ENCODE peak calls at places on chromosome 9, in eight cellular contexts. One of them, this sample, is unnamed.

GRCh38 chr9:81787747-81788632 is 98.6 kb upstream of the TLE1 start:
- DNase-seq in amniotic stem cell: peak; percentile 80
- DNase-seq in psoas muscle: peak; percentile 54
- DNase-seq in skeletal muscle cell: peak; percentile 95
- DNase-seq in GM03348: peak; percentile 84
- DNase-seq in islet precursor cell: no peak
- DNase-seq in T-helper 1 cell: no peak
- DNase-seq in DMS153: no peak
- DNase-seq in this sample: no peak

GRCh38 chr9:69469136-69469535 is 144.1 kb downstream of the ENTREP1 start:
- DNase-seq in amniotic stem cell: no peak
- DNase-seq in psoas muscle: no peak
- DNase-seq in skeletal muscle cell: no peak
- DNase-seq in GM03348: no peak
- DNase-seq in islet precursor cell: no peak
- DNase-seq in T-helper 1 cell: no peak
- DNase-seq in DMS153: no peak
- DNase-seq in this sample: no peak

GRCh38 chr9:37541465-37541864 is 34.7 kb downstream of the FBXO10 start:
- DNase-seq in amniotic stem cell: no peak
- DNase-seq in psoas muscle: no peak
- DNase-seq in skeletal muscle cell: no peak
- DNase-seq in GM03348: no peak
- DNase-seq in islet precursor cell: no peak
- DNase-seq in T-helper 1 cell: no peak
- DNase-seq in DMS153: no peak
- DNase-seq in this sample: no peak

GRCh38 chr9:13529321-13530104 is 250.0 kb upstream of the MPDZ start:
- DNase-seq in amniotic stem cell: no peak
- DNase-seq in psoas muscle: no peak
- DNase-seq in skeletal muscle cell: no peak
- DNase-seq in GM03348: no peak
- DNase-seq in islet precursor cell: no peak
- DNase-seq in T-helper 1 cell: no peak
- DNase-seq in DMS153: peak; percentile 48
- DNase-seq in this sample: no peak

GRCh38 chr9:36976371-36977030 is 57.6 kb downstream of the PAX5 start:
- DNase-seq in amniotic stem cell: no peak
- DNase-seq in psoas muscle: no peak
- DNase-seq in skeletal muscle cell: no peak
- DNase-seq in GM03348: no peak
- DNase-seq in islet precursor cell: peak; percentile 70
- DNase-seq in T-helper 1 cell: no peak
- DNase-seq in DMS153: no peak
- DNase-seq in this sample: no peak

GRCh38 chr9:129185991-129186390 is 7.9 kb upstream of the IER5L start:
- DNase-seq in amniotic stem cell: no peak
- DNase-seq in psoas muscle: no peak
- DNase-seq in skeletal muscle cell: no peak
- DNase-seq in GM03348: no peak
- DNase-seq in islet precursor cell: no peak
- DNase-seq in T-helper 1 cell: no peak
- DNase-seq in DMS153: no peak
- DNase-seq in this sample: no peak

GRCh38 chr9:83424831-83425230 is 113.4 kb downstream of the FRMD3 start:
- DNase-seq in amniotic stem cell: no peak
- DNase-seq in psoas muscle: no peak
- DNase-seq in skeletal muscle cell: no peak
- DNase-seq in GM03348: no peak
- DNase-seq in islet precursor cell: no peak
- DNase-seq in T-helper 1 cell: no peak
- DNase-seq in DMS153: no peak
- DNase-seq in this sample: no peak

GRCh38 chr9:133443982-133444381 is 15.8 kb upstream of the CACFD1 start:
- DNase-seq in amniotic stem cell: no peak
- DNase-seq in psoas muscle: no peak
- DNase-seq in skeletal muscle cell: no peak
- DNase-seq in GM03348: no peak
- DNase-seq in islet precursor cell: no peak
- DNase-seq in T-helper 1 cell: no peak
- DNase-seq in DMS153: no peak
- DNase-seq in this sample: no peak

GRCh38 chr9:12771891-12772290 is 2.9 kb upstream of the LURAP1L start:
- DNase-seq in amniotic stem cell: no peak
- DNase-seq in psoas muscle: no peak
- DNase-seq in skeletal muscle cell: no peak
- DNase-seq in GM03348: peak; percentile 42
- DNase-seq in islet precursor cell: peak; percentile 52
- DNase-seq in T-helper 1 cell: no peak
- DNase-seq in DMS153: no peak
- DNase-seq in this sample: no peak

GRCh38 chr9:106962615-106963363 is 99.8 kb downstream of the ZNF462 start:
- DNase-seq in amniotic stem cell: no peak
- DNase-seq in psoas muscle: no peak
- DNase-seq in skeletal muscle cell: no peak
- DNase-seq in GM03348: no peak
- DNase-seq in islet precursor cell: no peak
- DNase-seq in T-helper 1 cell: no peak
- DNase-seq in DMS153: no peak
- DNase-seq in this sample: no peak

GRCh38 chr9:75200892-75201470 is 112.7 kb downstream of the OSTF1 start:
- DNase-seq in amniotic stem cell: no peak
- DNase-seq in psoas muscle: no peak
- DNase-seq in skeletal muscle cell: no peak
- DNase-seq in GM03348: peak; percentile 35
- DNase-seq in islet precursor cell: no peak
- DNase-seq in T-helper 1 cell: no peak
- DNase-seq in DMS153: no peak
- DNase-seq in this sample: no peak

GRCh38 chr9:111744363-111744762 is 50.4 kb downstream of the SHOC1 start:
- DNase-seq in amniotic stem cell: no peak
- DNase-seq in psoas muscle: no peak
- DNase-seq in skeletal muscle cell: no peak
- DNase-seq in GM03348: no peak
- DNase-seq in islet precursor cell: no peak
- DNase-seq in T-helper 1 cell: no peak
- DNase-seq in DMS153: no peak
- DNase-seq in this sample: no peak

GRCh38 chr9:116959775-116960174 is 272.7 kb downstream of the TRIM32 start:
- DNase-seq in amniotic stem cell: no peak
- DNase-seq in psoas muscle: no peak
- DNase-seq in skeletal muscle cell: no peak
- DNase-seq in GM03348: no peak
- DNase-seq in islet precursor cell: no peak
- DNase-seq in T-helper 1 cell: no peak
- DNase-seq in DMS153: no peak
- DNase-seq in this sample: no peak

GRCh38 chr9:34592895-34593601 is 3.5 kb upstream of the CNTFR start:
- DNase-seq in amniotic stem cell: no peak
- DNase-seq in psoas muscle: peak; percentile 96
- DNase-seq in skeletal muscle cell: no peak
- DNase-seq in GM03348: no peak
- DNase-seq in islet precursor cell: peak; percentile 76
- DNase-seq in T-helper 1 cell: no peak
- DNase-seq in DMS153: no peak
- DNase-seq in this sample: no peak

GRCh38 chr9:115374724-115375268 is 256.8 kb upstream of the TNC start:
- DNase-seq in amniotic stem cell: no peak
- DNase-seq in psoas muscle: no peak
- DNase-seq in skeletal muscle cell: no peak
- DNase-seq in GM03348: no peak
- DNase-seq in islet precursor cell: no peak
- DNase-seq in T-helper 1 cell: no peak
- DNase-seq in DMS153: no peak
- DNase-seq in this sample: no peak

GRCh38 chr9:130029223-130029583 is 13.8 kb downstream of the FNBP1 start:
- DNase-seq in amniotic stem cell: no peak
- DNase-seq in psoas muscle: no peak
- DNase-seq in skeletal muscle cell: no peak
- DNase-seq in GM03348: no peak
- DNase-seq in islet precursor cell: no peak
- DNase-seq in T-helper 1 cell: no peak
- DNase-seq in DMS153: no peak
- DNase-seq in this sample: no peak

GRCh38 chr9:23541976-23542375 is 284.1 kb downstream of the ELAVL2 start:
- DNase-seq in amniotic stem cell: no peak
- DNase-seq in psoas muscle: no peak
- DNase-seq in skeletal muscle cell: no peak
- DNase-seq in GM03348: no peak
- DNase-seq in islet precursor cell: no peak
- DNase-seq in T-helper 1 cell: no peak
- DNase-seq in DMS153: no peak
- DNase-seq in this sample: no peak

GRCh38 chr9:22208846-22209585 is 199.9 kb upstream of the CDKN2B start:
- DNase-seq in amniotic stem cell: no peak
- DNase-seq in psoas muscle: no peak
- DNase-seq in skeletal muscle cell: no peak
- DNase-seq in GM03348: peak; percentile 39
- DNase-seq in islet precursor cell: no peak
- DNase-seq in T-helper 1 cell: no peak
- DNase-seq in DMS153: no peak
- DNase-seq in this sample: no peak

GRCh38 chr9:87829756-87830155 is 52.9 kb upstream of the SPATA31E1 start:
- DNase-seq in amniotic stem cell: no peak
- DNase-seq in psoas muscle: no peak
- DNase-seq in skeletal muscle cell: no peak
- DNase-seq in GM03348: no peak
- DNase-seq in islet precursor cell: no peak
- DNase-seq in T-helper 1 cell: no peak
- DNase-seq in DMS153: no peak
- DNase-seq in this sample: no peak

GRCh38 chr9:109355564-109356297 is 34.9 kb upstream of the EPB41L4B start:
- DNase-seq in amniotic stem cell: no peak
- DNase-seq in psoas muscle: no peak
- DNase-seq in skeletal muscle cell: no peak
- DNase-seq in GM03348: no peak
- DNase-seq in islet precursor cell: peak; percentile 77
- DNase-seq in T-helper 1 cell: no peak
- DNase-seq in DMS153: peak; percentile 25
- DNase-seq in this sample: no peak

GRCh38 chr9:2879803-2880202 is 35.9 kb upstream of the PUM3 start:
- DNase-seq in amniotic stem cell: no peak
- DNase-seq in psoas muscle: no peak
- DNase-seq in skeletal muscle cell: no peak
- DNase-seq in GM03348: no peak
- DNase-seq in islet precursor cell: no peak
- DNase-seq in T-helper 1 cell: no peak
- DNase-seq in DMS153: no peak
- DNase-seq in this sample: no peak

GRCh38 chr9:136683173-136683745 is 4.0 kb downstream of the AGPAT2 start:
- DNase-seq in amniotic stem cell: no peak
- DNase-seq in psoas muscle: no peak
- DNase-seq in skeletal muscle cell: no peak
- DNase-seq in GM03348: no peak
- DNase-seq in islet precursor cell: no peak
- DNase-seq in T-helper 1 cell: no peak
- DNase-seq in DMS153: no peak
- DNase-seq in this sample: no peak

GRCh38 chr9:36793277-36793676 is 220.6 kb downstream of the MELK start:
- DNase-seq in amniotic stem cell: no peak
- DNase-seq in psoas muscle: no peak
- DNase-seq in skeletal muscle cell: no peak
- DNase-seq in GM03348: no peak
- DNase-seq in islet precursor cell: no peak
- DNase-seq in T-helper 1 cell: no peak
- DNase-seq in DMS153: no peak
- DNase-seq in this sample: no peak

GRCh38 chr9:130681769-130682489 is 11.7 kb upstream of the EXOSC2 start:
- DNase-seq in amniotic stem cell: no peak
- DNase-seq in psoas muscle: no peak
- DNase-seq in skeletal muscle cell: no peak
- DNase-seq in GM03348: no peak
- DNase-seq in islet precursor cell: no peak
- DNase-seq in T-helper 1 cell: no peak
- DNase-seq in DMS153: no peak
- DNase-seq in this sample: no peak

GRCh38 chr9:12817702-12818101 is 42.9 kb downstream of the LURAP1L start:
- DNase-seq in amniotic stem cell: no peak
- DNase-seq in psoas muscle: no peak
- DNase-seq in skeletal muscle cell: peak; percentile 31
- DNase-seq in GM03348: no peak
- DNase-seq in islet precursor cell: peak; percentile 64
- DNase-seq in T-helper 1 cell: no peak
- DNase-seq in DMS153: peak; percentile 18
- DNase-seq in this sample: no peak

GRCh38 chr9:38068866-38069628 is at the start of gene SHB:
- DNase-seq in amniotic stem cell: peak; percentile 42
- DNase-seq in psoas muscle: peak; percentile 89
- DNase-seq in skeletal muscle cell: no peak
- DNase-seq in GM03348: peak; percentile 98
- DNase-seq in islet precursor cell: peak; percentile 96
- DNase-seq in T-helper 1 cell: peak; percentile 76
- DNase-seq in DMS153: peak; percentile 65
- DNase-seq in this sample: peak; percentile 87

GRCh38 chr9:136016882-136017812 is 56.0 kb upstream of the UBAC1 start:
- DNase-seq in amniotic stem cell: no peak
- DNase-seq in psoas muscle: peak; percentile 57
- DNase-seq in skeletal muscle cell: no peak
- DNase-seq in GM03348: no peak
- DNase-seq in islet precursor cell: peak; percentile 58
- DNase-seq in T-helper 1 cell: no peak
- DNase-seq in DMS153: no peak
- DNase-seq in this sample: peak; percentile 1

GRCh38 chr9:108617661-108618060 is 238.1 kb downstream of the ACTL7B start:
- DNase-seq in amniotic stem cell: no peak
- DNase-seq in psoas muscle: no peak
- DNase-seq in skeletal muscle cell: no peak
- DNase-seq in GM03348: no peak
- DNase-seq in islet precursor cell: no peak
- DNase-seq in T-helper 1 cell: no peak
- DNase-seq in DMS153: no peak
- DNase-seq in this sample: no peak

GRCh38 chr9:91845839-91846238 is 104.2 kb downstream of the ROR2 start:
- DNase-seq in amniotic stem cell: no peak
- DNase-seq in psoas muscle: no peak
- DNase-seq in skeletal muscle cell: no peak
- DNase-seq in GM03348: no peak
- DNase-seq in islet precursor cell: no peak
- DNase-seq in T-helper 1 cell: no peak
- DNase-seq in DMS153: no peak
- DNase-seq in this sample: no peak

GRCh38 chr9:116055536-116055935 is 98.1 kb upstream of the PAPPA start:
- DNase-seq in amniotic stem cell: no peak
- DNase-seq in psoas muscle: no peak
- DNase-seq in skeletal muscle cell: no peak
- DNase-seq in GM03348: no peak
- DNase-seq in islet precursor cell: no peak
- DNase-seq in T-helper 1 cell: no peak
- DNase-seq in DMS153: no peak
- DNase-seq in this sample: no peak

GRCh38 chr9:69633716-69634115 is 38.5 kb downstream of the APBA1 start:
- DNase-seq in amniotic stem cell: no peak
- DNase-seq in psoas muscle: no peak
- DNase-seq in skeletal muscle cell: no peak
- DNase-seq in GM03348: no peak
- DNase-seq in islet precursor cell: no peak
- DNase-seq in T-helper 1 cell: no peak
- DNase-seq in DMS153: no peak
- DNase-seq in this sample: no peak

GRCh38 chr9:26746357-26747072 is 146.1 kb downstream of the CAAP1 start:
- DNase-seq in amniotic stem cell: no peak
- DNase-seq in psoas muscle: no peak
- DNase-seq in skeletal muscle cell: no peak
- DNase-seq in GM03348: no peak
- DNase-seq in islet precursor cell: peak; percentile 63
- DNase-seq in T-helper 1 cell: no peak
- DNase-seq in DMS153: no peak
- DNase-seq in this sample: peak; percentile 1

GRCh38 chr9:108272350-108272899 is 583.4 kb downstream of the ACTL7B start:
- DNase-seq in amniotic stem cell: no peak
- DNase-seq in psoas muscle: peak; percentile 68
- DNase-seq in skeletal muscle cell: peak; percentile 29
- DNase-seq in GM03348: peak; percentile 87
- DNase-seq in islet precursor cell: peak; percentile 62
- DNase-seq in T-helper 1 cell: no peak
- DNase-seq in DMS153: peak; percentile 46
- DNase-seq in this sample: no peak